ENCODE peak calls at places on chromosome 9, in four cellular contexts. One of them, this sample, is unnamed.

GRCh38 chr9:6133346-6134063 is 82.1 kb upstream of the IL33 start:
- DNase-seq in H7: no peak
- DNase-seq in memory B cell: no peak
- DNase-seq in IMR-90: no peak
- DNase-seq in this sample: peak; percentile 72

GRCh38 chr9:21744874-21745273 is 57.6 kb upstream of the MTAP start:
- DNase-seq in H7: no peak
- DNase-seq in memory B cell: no peak
- DNase-seq in IMR-90: peak; percentile 7
- DNase-seq in this sample: no peak

GRCh38 chr9:14882118-14882517 is 28.1 kb downstream of the FREM1 start:
- DNase-seq in H7: no peak
- DNase-seq in memory B cell: no peak
- DNase-seq in IMR-90: no peak
- DNase-seq in this sample: no peak

GRCh38 chr9:101307524-101308213 is 77.1 kb downstream of the BAAT start:
- DNase-seq in H7: no peak
- DNase-seq in memory B cell: no peak
- DNase-seq in IMR-90: no peak
- DNase-seq in this sample: no peak

GRCh38 chr9:129918296-129918950 is 83.2 kb downstream of the USP20 start:
- DNase-seq in H7: no peak
- DNase-seq in memory B cell: no peak
- DNase-seq in IMR-90: no peak
- DNase-seq in this sample: no peak

GRCh38 chr9:135587658-135588057 is 26.1 kb downstream of the PAEP start:
- DNase-seq in H7: no peak
- DNase-seq in memory B cell: no peak
- DNase-seq in IMR-90: no peak
- DNase-seq in this sample: no peak

GRCh38 chr9:29966247-29966646 is 2393.0 kb upstream of the C9orf72 start:
- DNase-seq in H7: no peak
- DNase-seq in memory B cell: no peak
- DNase-seq in IMR-90: no peak
- DNase-seq in this sample: peak; percentile 35

GRCh38 chr9:108275906-108276305 is 579.9 kb downstream of the ACTL7B start:
- DNase-seq in H7: no peak
- DNase-seq in memory B cell: no peak
- DNase-seq in IMR-90: no peak
- DNase-seq in this sample: no peak

GRCh38 chr9:135380321-135380960 is 99.1 kb upstream of the PPP1R26 start:
- DNase-seq in H7: no peak
- DNase-seq in memory B cell: no peak
- DNase-seq in IMR-90: no peak
- DNase-seq in this sample: no peak

GRCh38 chr9:89109666-89110065 is 69.0 kb downstream of the SHC3 start:
- DNase-seq in H7: no peak
- DNase-seq in memory B cell: no peak
- DNase-seq in IMR-90: peak; percentile 52
- DNase-seq in this sample: no peak

GRCh38 chr9:75238311-75238976 is 150.1 kb downstream of the OSTF1 start:
- DNase-seq in H7: peak; percentile 28
- DNase-seq in memory B cell: no peak
- DNase-seq in IMR-90: peak; percentile 68
- DNase-seq in this sample: peak; percentile 80

GRCh38 chr9:127417130-127418036 is 6.8 kb upstream of the ZNF79 start:
- DNase-seq in H7: no peak
- DNase-seq in memory B cell: no peak
- DNase-seq in IMR-90: peak; percentile 78
- DNase-seq in this sample: peak; percentile 97

GRCh38 chr9:69395718-69396117 is 70.7 kb downstream of the ENTREP1 start:
- DNase-seq in H7: no peak
- DNase-seq in memory B cell: no peak
- DNase-seq in IMR-90: no peak
- DNase-seq in this sample: no peak

GRCh38 chr9:4967521-4967920 is 17.6 kb upstream of the JAK2 start:
- DNase-seq in H7: no peak
- DNase-seq in memory B cell: no peak
- DNase-seq in IMR-90: no peak
- DNase-seq in this sample: no peak

GRCh38 chr9:107336718-107337360 is 53.8 kb downstream of the RAD23B start:
- DNase-seq in H7: no peak
- DNase-seq in memory B cell: no peak
- DNase-seq in IMR-90: peak; percentile 56
- DNase-seq in this sample: peak; percentile 86

GRCh38 chr9:8895498-8896224 is 1096.1 kb upstream of the DMAC1 start:
- DNase-seq in H7: peak; percentile 32
- DNase-seq in memory B cell: no peak
- DNase-seq in IMR-90: peak; percentile 16
- DNase-seq in this sample: no peak

GRCh38 chr9:127825319-127826051 is 22.8 kb downstream of the FPGS start:
- DNase-seq in H7: peak; percentile 99
- DNase-seq in memory B cell: no peak
- DNase-seq in IMR-90: no peak
- DNase-seq in this sample: no peak

This sample was measured in PC-3.